ENCODE peak calls at places on chromosomes 5 and 9, in five cellular contexts. I, C, R, P and B are unnamed samples.

GRCh38 chr5:72451771-72452505 is 55.3 kb downstream of the ZNF366 start:
- DNase-seq in P (peak), I (peak), C (peak), R (peak), B (peak)

GRCh38 chr5:157603333-157604190 is 28.0 kb upstream of the ADAM19 start:
- DNase-seq in R (no peak), I (no peak), C (no peak), P (no peak), B (no peak)

GRCh38 chr9:79975471-79976316 is 403.9 kb downstream of the TLE4 start:
- DNase-seq in I (no peak), R (no peak), C (no peak), P (no peak), B (peak)

GRCh38 chr5:179607449-179607931 is 16.0 kb downstream of the HNRNPH1 start:
- DNase-seq in I (peak), R (peak), P (peak), C (no peak), B (peak)

GRCh38 chr5:150656191-150657132 is 4.6 kb upstream of the MYOZ3 start:
- DNase-seq in R (peak), I (no peak), P (peak), C (peak), B (peak)

GRCh38 chr5:93791520-93791972 is 50.1 kb upstream of the POU5F2 start:
- DNase-seq in I (no peak), P (no peak), R (no peak), C (no peak), B (no peak)

GRCh38 chr9:90724112-90724511 is 77.5 kb upstream of the SYK start:
- DNase-seq in R (no peak), I (no peak), P (no peak), C (no peak), B (no peak)

GRCh38 chr9:133948138-133948537 is 44.0 kb downstream of the VAV2 start:
- DNase-seq in I (no peak), P (peak), R (peak), C (no peak), B (peak)

GRCh38 chr5:58016329-58016728 is 443.6 kb downstream of the PLK2 start:
- DNase-seq in P (no peak), C (no peak), R (no peak), I (no peak), B (peak)

GRCh38 chr5:118722165-118723020 is 266.0 kb downstream of the DTWD2 start:
- DNase-seq in P (no peak), C (no peak), R (no peak), I (no peak), B (no peak)

GRCh38 chr5:159850192-159850573 is 66.1 kb upstream of the ADRA1B start:
- DNase-seq in C (no peak), I (peak), P (no peak), R (no peak), B (peak)

GRCh38 chr5:149268928-149269557 is 2.6 kb upstream of the AFAP1L1 start:
- DNase-seq in R (no peak), P (no peak), I (no peak), C (peak), B (no peak)

GRCh38 chr9:114039484-114039883 is 38.6 kb downstream of the AMBP start:
- DNase-seq in R (no peak), C (no peak), P (no peak), I (no peak), B (no peak)

GRCh38 chr9:72315510-72316287 is 49.3 kb downstream of the ZFAND5 start:
- DNase-seq in R (no peak), C (no peak), I (peak), P (no peak), B (peak)

GRCh38 chr5:155728146-155728856 is 598.7 kb upstream of the SGCD start:
- DNase-seq in P (peak), R (peak), C (peak), I (peak), B (peak)

GRCh38 chr5:103475629-103476240 is 86.9 kb downstream of the NUDT12 start:
- DNase-seq in I (no peak), R (no peak), P (no peak), C (peak), B (no peak)

GRCh38 chr5:141101059-141101458 is 786 bp downstream of the PCDHB3 start:
- DNase-seq in R (no peak), C (peak), P (no peak), I (no peak), B (no peak)

GRCh38 chr9:108062680-108063079 is 573.1 kb upstream of the KLF4 start:
- DNase-seq in I (no peak), P (no peak), R (no peak), C (no peak), B (no peak)

GRCh38 chr5:95261369-95262175 is 23.3 kb downstream of the MCTP1 start:
- DNase-seq in C (no peak), R (no peak), I (no peak), P (no peak), B (no peak)
- H3K27ac ChIP-seq in C (no peak), R (no peak), I (no peak), P (no peak), B (no peak)

GRCh38 chr9:116027096-116027495 is 126.5 kb upstream of the PAPPA start:
- DNase-seq in I (no peak), C (no peak), P (no peak), R (no peak), B (no peak)
- H3K4me3 ChIP-seq in I (no peak), C (no peak), P (no peak), R (no peak), B (no peak)

DNA sequence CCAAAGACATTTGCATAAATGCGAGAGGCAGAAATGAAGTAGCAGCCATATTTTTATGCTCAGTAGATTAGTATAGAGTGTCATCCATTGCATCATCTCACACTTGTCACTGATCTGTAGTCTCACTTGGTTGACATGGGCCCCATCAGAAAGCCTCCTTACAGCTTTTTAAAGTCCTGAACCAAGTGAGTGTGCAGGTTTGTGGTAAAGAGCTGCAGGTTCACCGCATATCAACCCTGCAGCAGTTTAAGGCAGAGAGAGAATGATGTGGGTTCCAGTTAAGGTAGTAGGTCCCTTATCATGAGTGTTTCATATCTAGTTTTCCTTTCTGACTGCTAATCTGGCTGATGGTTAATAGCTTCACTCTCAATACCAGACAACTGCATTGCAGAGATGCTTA is 1080.3 kb downstream of the NR2F1-AS1 start:
- DNase-seq in I (no peak), C (no peak), P (no peak), R (no peak), B (no peak)
- H3K27ac ChIP-seq in I (no peak), C (no peak), P (no peak), R (no peak), B (no peak)

GRCh38 chr5:62286834-62287611 is 19.0 kb upstream of the KIF2A start:
- DNase-seq in I (no peak), R (no peak), P (no peak), C (no peak), B (no peak)
- H3K4me3 ChIP-seq in I (no peak), R (no peak), P (no peak), C (no peak), B (no peak)

GRCh38 chr9:127825319-127826051 is 22.8 kb downstream of the FPGS start:
- DNase-seq in I (no peak), P (peak), C (peak), R (peak), B (no peak)

GRCh38 chr9:127829205-127829935 is 25.1 kb downstream of the ENG start:
- DNase-seq in I (no peak), P (no peak), R (no peak), C (no peak), B (no peak)

GRCh38 chr9:127832248-127832647 is 22.2 kb downstream of the ENG start:
- DNase-seq in C (no peak), R (no peak), P (no peak), I (no peak), B (no peak)

GRCh38 chr9:127826253-127826913 is 23.7 kb downstream of the FPGS start:
- DNase-seq in R (no peak), P (no peak), C (no peak), I (no peak), B (no peak)

GRCh38 chr9:127828262-127829031 is 25.8 kb downstream of the FPGS start:
- DNase-seq in P (peak), R (peak), C (no peak), I (peak), B (peak)
- H3K27ac ChIP-seq in P (peak), R (peak), C (no peak), I (peak), B (peak)

DNA sequence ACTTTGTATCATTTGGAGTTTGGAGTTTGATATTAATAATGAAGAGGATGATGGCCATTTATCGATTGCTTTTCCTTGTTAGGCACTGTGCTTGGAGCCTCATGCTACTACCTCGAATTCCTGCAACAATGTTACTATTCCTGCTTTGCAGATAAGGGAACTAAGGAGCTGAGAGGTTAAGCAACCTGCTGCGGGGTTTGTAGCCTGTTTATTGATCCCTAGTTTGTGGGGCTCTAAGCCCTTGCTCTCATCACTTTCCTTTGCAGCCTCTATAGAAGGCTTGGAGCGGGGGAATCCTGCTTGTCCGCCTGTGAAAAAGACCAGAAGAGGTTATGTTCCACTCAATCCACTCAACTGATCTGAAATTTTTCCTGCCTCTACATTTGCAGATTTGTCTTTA is 15.8 kb downstream of the ARHGEF28 start:
- DNase-seq in R (no peak), C (no peak), I (no peak), P (no peak), B (no peak)
- H3K4me3 ChIP-seq in R (no peak), C (no peak), I (no peak), P (no peak), B (no peak)

DNA sequence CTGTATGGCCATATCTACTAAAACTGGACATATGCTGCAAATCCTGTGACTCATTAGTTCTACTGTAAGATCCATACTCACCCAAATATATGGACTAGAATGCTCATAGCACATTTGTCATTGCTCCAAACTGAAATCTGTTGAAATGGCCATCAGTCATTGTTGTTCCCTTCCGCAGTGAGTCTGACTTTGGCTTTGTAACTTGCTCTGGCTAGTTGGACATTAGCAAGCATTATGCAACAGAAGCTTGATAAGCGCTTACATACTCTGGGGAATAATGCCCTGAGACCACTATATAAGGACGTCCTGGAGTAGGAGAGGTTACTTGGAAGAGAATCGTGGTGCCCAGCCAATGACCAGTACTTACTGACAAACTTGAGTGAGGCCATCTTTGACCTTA is 9.0 kb downstream of the KIAA1958 start:
- DNase-seq in R (no peak), I (no peak), P (no peak), C (no peak), B (no peak)
- H3K27ac ChIP-seq in R (no peak), I (no peak), P (peak), C (no peak), B (no peak)